ENCODE peak calls at places on chromosomes 6 and 20, in eight cellular contexts. One of them, this sample, is unnamed.

GRCh38 chr20:1924910-1925861 is 30.0 kb downstream of the SIRPA start:
- DNase-seq in uterus: no peak
- DNase-seq in GM23338: peak
- DNase-seq in HFFc6: no peak
- DNase-seq in astrocyte of the spinal cord: no peak
- DNase-seq in breast epithelium: no peak
- DNase-seq in endothelial cell: no peak
- DNase-seq in lower lobe of right lung: no peak
- DNase-seq in this sample: no peak

GRCh38 chr20:16062661-16063591 is 510.3 kb downstream of the KIF16B start:
- DNase-seq in uterus: no peak
- DNase-seq in GM23338: no peak
- DNase-seq in HFFc6: no peak
- DNase-seq in astrocyte of the spinal cord: peak
- DNase-seq in breast epithelium: no peak
- DNase-seq in endothelial cell: no peak
- DNase-seq in lower lobe of right lung: no peak
- DNase-seq in this sample: no peak

GRCh38 chr6:123904228-123904627 is 100.6 kb downstream of the NKAIN2 start:
- DNase-seq in uterus: no peak
- DNase-seq in GM23338: no peak
- DNase-seq in HFFc6: no peak
- DNase-seq in astrocyte of the spinal cord: no peak
- DNase-seq in breast epithelium: no peak
- DNase-seq in endothelial cell: no peak
- DNase-seq in lower lobe of right lung: no peak
- DNase-seq in this sample: no peak

GRCh38 chr6:148657053-148657452 is 89.8 kb upstream of the UST start:
- DNase-seq in uterus: no peak
- DNase-seq in GM23338: no peak
- DNase-seq in HFFc6: peak
- DNase-seq in astrocyte of the spinal cord: no peak
- DNase-seq in breast epithelium: no peak
- DNase-seq in endothelial cell: no peak
- DNase-seq in lower lobe of right lung: no peak
- DNase-seq in this sample: peak

GRCh38 chr20:4597215-4597614 is 124.5 kb upstream of the PRND start:
- DNase-seq in uterus: no peak
- DNase-seq in GM23338: no peak
- DNase-seq in HFFc6: no peak
- DNase-seq in astrocyte of the spinal cord: no peak
- DNase-seq in breast epithelium: no peak
- DNase-seq in endothelial cell: no peak
- DNase-seq in lower lobe of right lung: no peak
- DNase-seq in this sample: no peak

GRCh38 chr6:48535569-48535968 is 424.6 kb upstream of the PTCHD4 start:
- DNase-seq in uterus: no peak
- DNase-seq in GM23338: peak
- DNase-seq in HFFc6: no peak
- DNase-seq in astrocyte of the spinal cord: peak
- DNase-seq in breast epithelium: no peak
- DNase-seq in endothelial cell: no peak
- DNase-seq in lower lobe of right lung: no peak
- DNase-seq in this sample: no peak

GRCh38 chr20:61839223-61839911 is 226.3 kb downstream of the TAF4 start:
- DNase-seq in uterus: no peak
- DNase-seq in GM23338: no peak
- DNase-seq in HFFc6: no peak
- DNase-seq in astrocyte of the spinal cord: no peak
- DNase-seq in breast epithelium: no peak
- DNase-seq in endothelial cell: no peak
- DNase-seq in lower lobe of right lung: peak
- DNase-seq in this sample: no peak

GRCh38 chr6:116126032-116126431 is at the start of gene COL10A1:
- DNase-seq in uterus: no peak
- DNase-seq in GM23338: no peak
- DNase-seq in HFFc6: no peak
- DNase-seq in astrocyte of the spinal cord: no peak
- DNase-seq in breast epithelium: no peak
- DNase-seq in endothelial cell: no peak
- DNase-seq in lower lobe of right lung: no peak
- DNase-seq in this sample: no peak

GRCh38 chr6:45432944-45433343 is 55.2 kb upstream of the SUPT3H start:
- DNase-seq in uterus: no peak
- DNase-seq in GM23338: no peak
- DNase-seq in HFFc6: peak
- DNase-seq in astrocyte of the spinal cord: peak
- DNase-seq in breast epithelium: no peak
- DNase-seq in endothelial cell: no peak
- DNase-seq in lower lobe of right lung: no peak
- DNase-seq in this sample: no peak

GRCh38 chr6:53410508-53411258 is 61.9 kb upstream of the ELOVL5 start:
- DNase-seq in uterus: peak
- DNase-seq in GM23338: peak
- DNase-seq in HFFc6: peak
- DNase-seq in astrocyte of the spinal cord: peak
- DNase-seq in breast epithelium: no peak
- DNase-seq in endothelial cell: peak
- DNase-seq in lower lobe of right lung: peak
- DNase-seq in this sample: peak

GRCh38 chr6:51753635-51754034 is 333.8 kb downstream of the PKHD1 start:
- DNase-seq in uterus: no peak
- DNase-seq in GM23338: peak
- DNase-seq in HFFc6: no peak
- DNase-seq in astrocyte of the spinal cord: no peak
- DNase-seq in breast epithelium: no peak
- DNase-seq in endothelial cell: peak
- DNase-seq in lower lobe of right lung: peak
- DNase-seq in this sample: peak

GRCh38 chr20:9498322-9498721 is 16.1 kb upstream of the LAMP5 start:
- DNase-seq in uterus: no peak
- DNase-seq in GM23338: no peak
- DNase-seq in HFFc6: peak
- DNase-seq in astrocyte of the spinal cord: no peak
- DNase-seq in breast epithelium: no peak
- DNase-seq in endothelial cell: no peak
- DNase-seq in lower lobe of right lung: no peak
- DNase-seq in this sample: no peak

GRCh38 chr6:160054271-160054670 is 67.3 kb upstream of the SLC22A1 start:
- DNase-seq in uterus: no peak
- DNase-seq in GM23338: no peak
- DNase-seq in HFFc6: no peak
- DNase-seq in astrocyte of the spinal cord: no peak
- DNase-seq in breast epithelium: no peak
- DNase-seq in endothelial cell: no peak
- DNase-seq in lower lobe of right lung: no peak
- DNase-seq in this sample: no peak

GRCh38 chr6:156994215-156995076 is 217.3 kb downstream of the ARID1B start:
- DNase-seq in uterus: no peak
- DNase-seq in GM23338: no peak
- DNase-seq in HFFc6: no peak
- DNase-seq in astrocyte of the spinal cord: no peak
- DNase-seq in breast epithelium: no peak
- DNase-seq in endothelial cell: no peak
- DNase-seq in lower lobe of right lung: no peak
- DNase-seq in this sample: no peak

GRCh38 chr20:31577194-31577593 is 27.9 kb upstream of the ID1 start:
- DNase-seq in uterus: no peak
- DNase-seq in GM23338: no peak
- DNase-seq in HFFc6: no peak
- DNase-seq in astrocyte of the spinal cord: no peak
- DNase-seq in breast epithelium: no peak
- DNase-seq in endothelial cell: no peak
- DNase-seq in lower lobe of right lung: no peak
- DNase-seq in this sample: no peak

GRCh38 chr6:13105139-13105538 is 223.2 kb downstream of the TBC1D7 start:
- DNase-seq in uterus: no peak
- DNase-seq in GM23338: no peak
- DNase-seq in HFFc6: no peak
- DNase-seq in astrocyte of the spinal cord: no peak
- DNase-seq in breast epithelium: no peak
- DNase-seq in endothelial cell: no peak
- DNase-seq in lower lobe of right lung: no peak
- DNase-seq in this sample: no peak

GRCh38 chr20:42749548-42749947 is 440.2 kb downstream of the PTPRT start:
- DNase-seq in uterus: no peak
- DNase-seq in GM23338: no peak
- DNase-seq in HFFc6: no peak
- DNase-seq in astrocyte of the spinal cord: no peak
- DNase-seq in breast epithelium: no peak
- DNase-seq in endothelial cell: no peak
- DNase-seq in lower lobe of right lung: no peak
- DNase-seq in this sample: no peak

GRCh38 chr6:23222724-23223123 is 653.4 kb downstream of the HDGFL1 start:
- DNase-seq in uterus: no peak
- DNase-seq in GM23338: no peak
- DNase-seq in HFFc6: no peak
- DNase-seq in astrocyte of the spinal cord: no peak
- DNase-seq in breast epithelium: no peak
- DNase-seq in endothelial cell: no peak
- DNase-seq in lower lobe of right lung: no peak
- DNase-seq in this sample: no peak

GRCh38 chr20:50721881-50722281 is 9.5 kb upstream of the PARD6B start:
- DNase-seq in uterus: peak
- DNase-seq in GM23338: no peak
- DNase-seq in HFFc6: no peak
- DNase-seq in astrocyte of the spinal cord: no peak
- DNase-seq in breast epithelium: no peak
- DNase-seq in endothelial cell: no peak
- DNase-seq in lower lobe of right lung: no peak
- DNase-seq in this sample: no peak

GRCh38 chr6:39037082-39037487 is 11.5 kb upstream of the GLP1R start:
- DNase-seq in uterus: no peak
- DNase-seq in GM23338: no peak
- DNase-seq in HFFc6: no peak
- DNase-seq in astrocyte of the spinal cord: no peak
- DNase-seq in breast epithelium: no peak
- DNase-seq in endothelial cell: no peak
- DNase-seq in lower lobe of right lung: no peak
- DNase-seq in this sample: no peak
- TF ChIP-seq CTCF in uterus: no peak
- TF ChIP-seq CTCF in GM23338: no peak
- TF ChIP-seq CTCF in HFFc6: no peak
- TF ChIP-seq CTCF in astrocyte of the spinal cord: no peak
- TF ChIP-seq CTCF in breast epithelium: no peak
- TF ChIP-seq CTCF in endothelial cell: no peak
- TF ChIP-seq CTCF in lower lobe of right lung: no peak
- TF ChIP-seq CTCF in this sample: no peak

GRCh38 chr20:57576002-57576401 is 15.1 kb downstream of the PCK1 start:
- DNase-seq in uterus: no peak
- DNase-seq in GM23338: no peak
- DNase-seq in HFFc6: no peak
- DNase-seq in astrocyte of the spinal cord: no peak
- DNase-seq in breast epithelium: no peak
- DNase-seq in endothelial cell: no peak
- DNase-seq in lower lobe of right lung: no peak
- DNase-seq in this sample: no peak

GRCh38 chr20:57570898-57571297 is 10.0 kb downstream of the PCK1 start:
- DNase-seq in uterus: no peak
- DNase-seq in GM23338: no peak
- DNase-seq in HFFc6: no peak
- DNase-seq in astrocyte of the spinal cord: no peak
- DNase-seq in breast epithelium: no peak
- DNase-seq in endothelial cell: no peak
- DNase-seq in lower lobe of right lung: no peak
- DNase-seq in this sample: no peak

GRCh38 chr20:57574954-57575353 is 14.0 kb downstream of the PCK1 start:
- DNase-seq in uterus: no peak
- DNase-seq in GM23338: no peak
- DNase-seq in HFFc6: no peak
- DNase-seq in astrocyte of the spinal cord: no peak
- DNase-seq in breast epithelium: no peak
- DNase-seq in endothelial cell: no peak
- DNase-seq in lower lobe of right lung: no peak
- DNase-seq in this sample: no peak

GRCh38 chr20:57573176-57573575 is 12.3 kb downstream of the PCK1 start:
- DNase-seq in uterus: no peak
- DNase-seq in GM23338: peak
- DNase-seq in HFFc6: no peak
- DNase-seq in astrocyte of the spinal cord: no peak
- DNase-seq in breast epithelium: no peak
- DNase-seq in endothelial cell: no peak
- DNase-seq in lower lobe of right lung: no peak
- DNase-seq in this sample: no peak

GRCh38 chr20:57573893-57574292 is 13.0 kb downstream of the PCK1 start:
- DNase-seq in uterus: no peak
- DNase-seq in GM23338: peak
- DNase-seq in HFFc6: no peak
- DNase-seq in astrocyte of the spinal cord: no peak
- DNase-seq in breast epithelium: no peak
- DNase-seq in endothelial cell: no peak
- DNase-seq in lower lobe of right lung: no peak
- DNase-seq in this sample: no peak
- TF ChIP-seq CTCF in uterus: no peak
- TF ChIP-seq CTCF in GM23338: peak
- TF ChIP-seq CTCF in HFFc6: peak
- TF ChIP-seq CTCF in astrocyte of the spinal cord: peak
- TF ChIP-seq CTCF in breast epithelium: no peak
- TF ChIP-seq CTCF in endothelial cell: peak
- TF ChIP-seq CTCF in lower lobe of right lung: peak
- TF ChIP-seq CTCF in this sample: peak

DNA sequence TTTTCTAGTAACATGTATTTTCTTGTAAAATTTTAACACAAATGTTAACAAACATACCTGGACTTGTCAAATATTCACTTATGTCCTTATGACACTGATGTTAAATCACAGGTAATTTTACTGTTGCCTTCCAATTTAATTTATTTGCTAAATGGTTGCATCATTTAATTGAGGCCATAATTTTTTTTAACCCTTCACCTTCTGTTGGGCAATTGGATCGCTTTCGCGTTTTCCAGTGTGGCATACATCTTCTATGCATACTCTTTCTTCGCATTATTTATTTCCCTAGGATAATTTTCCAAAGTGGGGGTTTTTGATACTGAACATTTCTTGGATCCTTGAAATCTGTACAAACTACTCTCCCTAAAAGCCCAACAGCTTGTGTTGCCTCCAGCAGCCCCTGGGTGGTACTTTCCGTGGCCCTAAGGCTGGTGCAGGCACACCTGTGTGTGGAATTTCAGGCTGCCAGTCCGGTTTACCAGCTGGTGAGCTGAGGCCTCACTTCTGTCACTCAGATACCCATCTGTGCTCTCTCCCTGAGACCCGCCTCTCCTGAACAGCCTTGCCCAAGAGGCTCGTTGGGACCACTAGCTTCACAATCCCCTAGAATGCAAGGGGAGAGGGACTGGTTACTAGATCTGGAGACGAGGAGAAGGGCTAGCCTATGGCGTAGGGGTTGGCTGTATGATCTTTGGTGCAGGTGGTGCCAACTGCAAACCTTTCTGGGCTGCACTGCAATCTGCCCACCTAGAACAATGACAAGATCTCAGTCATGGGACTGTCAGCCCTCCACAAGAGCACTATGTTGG is 11.2 kb upstream of the C20orf144 start:
- DNase-seq in uterus: no peak
- DNase-seq in GM23338: no peak
- DNase-seq in HFFc6: no peak
- DNase-seq in astrocyte of the spinal cord: no peak
- DNase-seq in breast epithelium: peak
- DNase-seq in endothelial cell: no peak
- DNase-seq in lower lobe of right lung: no peak
- DNase-seq in this sample: no peak
- TF ChIP-seq CTCF in uterus: no peak
- TF ChIP-seq CTCF in GM23338: no peak
- TF ChIP-seq CTCF in HFFc6: no peak
- TF ChIP-seq CTCF in astrocyte of the spinal cord: no peak
- TF ChIP-seq CTCF in breast epithelium: no peak
- TF ChIP-seq CTCF in endothelial cell: no peak
- TF ChIP-seq CTCF in lower lobe of right lung: no peak
- TF ChIP-seq CTCF in this sample: no peak

GRCh38 chr20:46057856-46058655 is 29.0 kb downstream of the SLC12A5 start:
- DNase-seq in uterus: peak
- DNase-seq in GM23338: peak
- DNase-seq in HFFc6: peak
- DNase-seq in astrocyte of the spinal cord: peak
- DNase-seq in breast epithelium: no peak
- DNase-seq in endothelial cell: peak
- DNase-seq in lower lobe of right lung: peak
- DNase-seq in this sample: no peak
- TF ChIP-seq CTCF in uterus: peak
- TF ChIP-seq CTCF in GM23338: peak
- TF ChIP-seq CTCF in HFFc6: peak
- TF ChIP-seq CTCF in astrocyte of the spinal cord: peak
- TF ChIP-seq CTCF in breast epithelium: no peak
- TF ChIP-seq CTCF in endothelial cell: peak
- TF ChIP-seq CTCF in lower lobe of right lung: no peak
- TF ChIP-seq CTCF in this sample: peak

This sample was measured in GM12865.